ENCODE peak calls at places on chromosomes 4 and X, in four cellular contexts. D is gastrocnemius medialis, Y is neural progenitor cell, U is C1 segment of cervical spinal cord. L is an unnamed sample.

GRCh38 chrX:15242899-15243555 is 26.9 kb downstream of the ASB9 start:
- DNase-seq in D (no peak), U (no peak), Y (peak), L (peak)

GRCh38 chr4:1862055-1862911 is 6.3 kb upstream of the LETM1 start:
- DNase-seq in D (no peak), Y (no peak), U (no peak), L (no peak)

GRCh38 chr4:151992301-151992700 is 231.5 kb upstream of the GATB start:
- DNase-seq in Y (no peak), D (no peak), U (no peak), L (no peak)

GRCh38 chr4:100681289-100681688 is 163.5 kb upstream of the EMCN start:
- DNase-seq in D (no peak), Y (no peak), U (no peak), L (peak)

GRCh38 chr4:151443777-151444176 is 34.8 kb downstream of the FHIP1A start:
- DNase-seq in D (no peak), Y (no peak), U (no peak), L (no peak)

GRCh38 chr4:8276358-8277240 is 7.0 kb downstream of the HTRA3 start:
- DNase-seq in U (no peak), D (peak), Y (no peak), L (no peak)

GRCh38 chr4:172153694-172154093 is 340.5 kb downstream of the GALNTL6 start:
- DNase-seq in U (no peak), D (no peak), Y (peak), L (no peak)

GRCh38 chrX:133005038-133005437 is 46.6 kb upstream of the HS6ST2 start:
- DNase-seq in D (no peak), Y (peak), U (no peak), L (peak)

GRCh38 chr4:6647582-6648230 is 7.2 kb downstream of the MRFAP1 start:
- DNase-seq in U (no peak), D (no peak), Y (no peak), L (no peak)

GRCh38 chr4:152479428-152480026 is 56.4 kb downstream of the FBXW7 start:
- DNase-seq in U (no peak), Y (no peak), D (no peak), L (peak)

GRCh38 chr4:108830509-108831244 is 67.8 kb upstream of the ETNPPL start:
- DNase-seq in Y (no peak), U (no peak), D (peak), L (peak)

GRCh38 chr4:132384709-132385108 is 764.4 kb upstream of the PCDH10 start:
- DNase-seq in D (no peak), Y (no peak), U (no peak), L (no peak)

GRCh38 chr4:8744083-8744805 is 127.4 kb downstream of the HMX1 start:
- DNase-seq in D (no peak), Y (no peak), U (no peak), L (no peak)

GRCh38 chr4:39712819-39713607 is 15.1 kb downstream of the UBE2K start:
- DNase-seq in U (no peak), D (no peak), Y (no peak), L (no peak)

GRCh38 chr4:77699731-77700210 is 94.2 kb downstream of the CXCL13 start:
- DNase-seq in Y (peak), D (no peak), U (no peak), L (peak)

GRCh38 chrX:49184294-49185061 is 1.7 kb downstream of the PRICKLE3 start:
- DNase-seq in Y (peak), U (peak), D (peak), L (no peak)

GRCh38 chr4:22842360-22842759 is 149.6 kb downstream of the GBA3 start:
- DNase-seq in D (no peak), Y (peak), U (no peak), L (no peak)

GRCh38 chr4:169031392-169031791 is 21.3 kb upstream of the CBR4 start:
- DNase-seq in Y (no peak), U (no peak), D (no peak), L (no peak)

GRCh38 chr4:114558446-114559020 is 40.1 kb upstream of the UGT8 start:
- DNase-seq in D (no peak), Y (peak), U (no peak), L (peak)

GRCh38 chr4:6288342-6288741 is 18.7 kb downstream of the WFS1 start:
- DNase-seq in U (no peak), D (no peak), Y (no peak), L (no peak)

GRCh38 chr4:174669278-174669677 is 147.0 kb upstream of the HPGD start:
- DNase-seq in U (no peak), Y (no peak), D (no peak), L (no peak)

GRCh38 chr4:156749791-156750403 is 221.7 kb downstream of the PDGFC start:
- DNase-seq in Y (no peak), U (no peak), D (no peak), L (no peak)

GRCh38 chr4:140628016-140628415 is 59.3 kb upstream of the UCP1 start:
- DNase-seq in Y (no peak), U (no peak), D (no peak), L (no peak)

GRCh38 chr4:1795304-1796195 is 2.5 kb downstream of the FGFR3 start:
- DNase-seq in U (no peak), Y (no peak), D (no peak), L (no peak)

GRCh38 chr4:24912252-24913098 is at the start of gene CCDC149:
- DNase-seq in D (peak), U (no peak), Y (peak), L (no peak)

GRCh38 chr4:168318266-168318895 is at the start of gene DDX60:
- DNase-seq in Y (peak), D (peak), U (peak), L (peak)

GRCh38 chrX:17718649-17719165 is 18.6 kb upstream of the SCML1 start:
- DNase-seq in D (no peak), U (no peak), Y (no peak), L (no peak)

GRCh38 chr4:156346959-156347385 is 393.3 kb upstream of the CTSO start:
- DNase-seq in Y (peak), U (no peak), D (no peak), L (no peak)

GRCh38 chrX:69388526-69388925 is 115.6 kb upstream of the NALF2 start:
- DNase-seq in Y (no peak), D (no peak), U (no peak), L (no peak)

GRCh38 chrX:118360429-118361125 is 14.7 kb downstream of the WDR44 start:
- DNase-seq in D (no peak), U (no peak), Y (peak), L (no peak)